ENCODE peak calls at places on chromosomes 12 and 14, in five cellular contexts. O is A673, R is A549, S is nephron progenitor cell, C is Peyer's patch. P is an unnamed sample.

GRCh38 chr12:12024958-12025682 is 45.6 kb upstream of the BCL2L14 start:
- DNase-seq in O (no peak), R (no peak), S (no peak), C (peak), P (no peak)

GRCh38 chr12:100371146-100371545 is 14.3 kb downstream of the SLC17A8 start:
- DNase-seq in O (no peak), R (no peak), S (no peak), C (no peak), P (no peak)

GRCh38 chr14:75522224-75522764 is at the start of gene BATF:
- DNase-seq in O (no peak), R (no peak), S (no peak), C (peak), P (no peak)

GRCh38 chr12:120854804-120855203 is 49.4 kb downstream of the SPPL3 start:
- DNase-seq in O (no peak), R (no peak), S (no peak), C (no peak), P (no peak)

GRCh38 chr14:81219821-81220487 is 805 bp downstream of the GTF2A1 start:
- DNase-seq in O (peak), R (peak), S (peak), C (no peak), P (no peak)

GRCh38 chr14:69005432-69006148 is 26.5 kb upstream of the ACTN1 start:
- DNase-seq in O (peak), R (peak), S (no peak), C (peak), P (no peak)

GRCh38 chr12:52380271-52380694 is 5.2 kb downstream of the KRT84 start:
- DNase-seq in O (peak), R (peak), S (peak), C (no peak), P (no peak)

GRCh38 chr12:93273834-93274705 is 103.7 kb upstream of the NUDT4 start:
- DNase-seq in O (no peak), R (no peak), S (peak), C (no peak), P (no peak)

GRCh38 chr12:45532113-45532512 is 197.4 kb upstream of the ARID2 start:
- DNase-seq in O (no peak), R (no peak), S (no peak), C (no peak), P (no peak)

GRCh38 chr12:42756841-42757661 is 167.5 kb upstream of the PRICKLE1 start:
- DNase-seq in O (no peak), R (peak), S (peak), C (no peak), P (no peak)

GRCh38 chr12:8038659-8039114 is 6.2 kb downstream of the FOXJ2 start:
- DNase-seq in O (peak), R (peak), S (peak), C (no peak), P (no peak)

GRCh38 chr14:104891121-104891551 is 26.1 kb downstream of the CEP170B start:
- DNase-seq in O (no peak), R (no peak), S (no peak), C (no peak), P (no peak)

GRCh38 chr12:124713436-124714082 is 146.1 kb upstream of the NCOR2 start:
- DNase-seq in O (no peak), R (no peak), S (no peak), C (peak), P (no peak)

GRCh38 chr12:96770239-96770780 is 136.7 kb upstream of the NEDD1 start:
- DNase-seq in O (no peak), R (peak), S (no peak), C (no peak), P (no peak)

GRCh38 chr12:96766232-96766631 is 140.8 kb upstream of the NEDD1 start:
- DNase-seq in O (no peak), R (peak), S (no peak), C (no peak), P (no peak)
- TF ChIP-seq CTCF in O (no peak), R (no peak), S (no peak), C (no peak), P (peak)

GRCh38 chr14:32366256-32366655 is 37.2 kb downstream of the AKAP6 start:
- DNase-seq in O (peak), R (peak), S (peak), C (no peak), P (no peak)
- TF ChIP-seq CTCF in O (no peak), R (no peak), S (peak), C (no peak), P (peak)

GRCh38 chr12:62967701-62968100 is 32.8 kb upstream of the PPM1H start:
- DNase-seq in O (no peak), R (no peak), S (no peak), C (no peak), P (no peak)
- TF ChIP-seq CTCF in O (no peak), R (no peak), S (no peak), C (no peak), P (no peak)

DNA sequence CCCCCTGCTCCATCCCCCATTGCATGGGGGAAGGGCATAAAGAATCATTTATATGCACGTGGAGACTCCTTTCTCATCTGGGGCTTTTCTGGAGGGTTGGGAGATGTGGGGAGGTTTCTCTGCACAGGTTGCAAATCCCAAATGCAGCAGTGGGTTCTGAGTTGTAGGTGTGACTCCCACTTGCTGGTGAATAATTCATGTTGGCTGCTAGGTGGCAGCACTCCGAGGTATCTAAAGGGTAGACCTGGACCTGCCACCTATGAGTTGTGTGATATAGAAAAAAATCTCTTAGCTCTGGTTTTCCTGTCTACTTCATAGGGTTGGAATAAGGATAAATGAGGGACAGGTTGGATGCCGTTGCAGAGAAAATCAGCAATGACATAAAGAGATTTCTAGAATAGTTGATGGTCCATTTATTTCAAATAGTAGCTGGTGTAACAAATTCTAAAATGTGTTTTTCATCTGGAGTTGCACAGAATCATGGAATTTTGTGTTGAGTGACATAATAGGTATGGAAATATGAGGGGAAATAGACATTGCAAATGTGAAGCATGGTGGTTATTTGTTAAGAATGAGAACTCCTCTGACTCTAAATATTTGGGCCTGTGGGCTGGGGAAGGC is 4.6 kb downstream of the MARCHF9 start:
- DNase-seq in O (no peak), R (peak), S (no peak), C (no peak), P (no peak)
- TF ChIP-seq CTCF in O (peak), R (peak), S (no peak), C (no peak), P (peak)

GRCh38 chr12:169528-170360 is 44.2 kb downstream of the SLC6A12 start:
- DNase-seq in O (no peak), R (no peak), S (peak), C (no peak), P (no peak)
- TF ChIP-seq CTCF in O (no peak), R (no peak), S (peak), C (no peak), P (peak)

GRCh38 chr12:54301428-54302045 is 722 bp upstream of the NFE2 start:
- DNase-seq in O (no peak), R (no peak), S (no peak), C (no peak), P (peak)
- TF ChIP-seq CTCF in O (no peak), R (no peak), S (no peak), C (no peak), P (no peak)

GRCh38 chr14:25394791-25395391 is 344.9 kb upstream of the STXBP6 start:
- DNase-seq in O (peak), R (no peak), S (no peak), C (no peak), P (no peak)

GRCh38 chr14:25396128-25396527 is 346.2 kb upstream of the STXBP6 start:
- DNase-seq in O (peak), R (no peak), S (no peak), C (no peak), P (no peak)

GRCh38 chr14:25400607-25401206 is 350.8 kb upstream of the STXBP6 start:
- DNase-seq in O (peak), R (peak), S (peak), C (peak), P (no peak)
- TF ChIP-seq CTCF in O (peak), R (peak), S (peak), C (peak), P (peak)

P was measured in chondrocyte.